ENCODE peak calls at places on chromosomes 1 and 21, in eight cellular contexts. V is NCI-H524; E is transverse colon; P is activated CD4-positive, alpha-beta T cell treated with anti-CD3 and anti-CD28 coated beads for 48 hours; D is stimulated activated CD4-positive, alpha-beta T cell treated with anti-CD3 and anti-CD28 coated beads, Interleukin-2, amount 100 ng/mL, for 24 hours; W is colonic mucosa; M is germinal center; I is HuH-7.5. U is an unnamed sample.

GRCh38 chr21:28538987-28539622 is 453.6 kb downstream of the LTN1 start:
- DNase-seq in I (no peak), V (no peak), D (no peak), W (no peak), M (no peak), E (no peak), P (no peak), U (no peak)

GRCh38 chr21:46246345-46246744 is 17.8 kb upstream of the LSS start:
- DNase-seq in D (no peak), M (no peak), I (no peak), E (no peak), P (no peak), V (no peak), W (no peak), U (no peak)

GRCh38 chr21:46401186-46401910 is 57.3 kb upstream of the DIP2A start:
- DNase-seq in V (no peak), E (no peak), M (no peak), W (no peak), D (no peak), P (no peak), I (no peak), U (no peak)

GRCh38 chr1:181044449-181044966 is 10.7 kb downstream of the MR1 start:
- DNase-seq in M (no peak), V (no peak), I (peak), D (peak), E (peak), P (peak), W (peak), U (peak)

GRCh38 chr1:25006770-25007169 is 76.7 kb upstream of the RUNX3 start:
- DNase-seq in W (no peak), D (no peak), M (no peak), V (no peak), E (no peak), I (no peak), P (no peak), U (peak)

GRCh38 chr1:197738927-197739326 is 36.4 kb downstream of the DENND1B start:
- DNase-seq in I (no peak), E (no peak), P (no peak), M (no peak), W (no peak), V (no peak), D (no peak), U (no peak)

GRCh38 chr1:10522324-10522860 is 47.6 kb downstream of the PEX14 start:
- DNase-seq in D (no peak), I (no peak), W (no peak), E (no peak), V (peak), P (no peak), M (no peak), U (no peak)

GRCh38 chr1:178238722-178239510 is 145.0 kb downstream of the RASAL2 start:
- DNase-seq in W (no peak), I (no peak), V (no peak), M (no peak), P (no peak), E (no peak), D (no peak), U (no peak)

GRCh38 chr1:223363856-223364684 is at the start of gene SUSD4:
- DNase-seq in P (peak), W (peak), D (peak), V (peak), I (peak), E (peak), M (peak), U (peak)

GRCh38 chr1:225911207-225912130 is 12.6 kb downstream of the PYCR2 start:
- DNase-seq in D (peak), P (peak), V (no peak), I (peak), W (peak), M (peak), E (peak), U (peak)

GRCh38 chr1:186208405-186209129 is 166.5 kb downstream of the TPR start:
- DNase-seq in I (no peak), E (no peak), P (no peak), D (no peak), W (no peak), M (no peak), V (no peak), U (no peak)

GRCh38 chr1:116682641-116683221 is 15.2 kb upstream of the IGSF3 start:
- DNase-seq in P (no peak), D (no peak), W (no peak), I (no peak), E (no peak), M (no peak), V (no peak), U (no peak)

GRCh38 chr21:29762570-29763082 is 177.2 kb downstream of the GRIK1 start:
- DNase-seq in D (no peak), P (no peak), I (no peak), V (no peak), M (no peak), E (no peak), W (no peak), U (no peak)

GRCh38 chr21:19510653-19511052 is 1107.1 kb upstream of the TMPRSS15 start:
- DNase-seq in V (no peak), W (no peak), P (no peak), D (no peak), M (no peak), I (no peak), E (no peak), U (no peak)

GRCh38 chr1:228378453-228379164 is 28.0 kb downstream of the TRIM11 start:
- DNase-seq in I (peak), E (peak), W (peak), V (peak), P (peak), D (peak), M (no peak), U (peak)

GRCh38 chr1:116380499-116381316 is 7.7 kb downstream of the ATP1A1 start:
- DNase-seq in I (no peak), W (no peak), V (no peak), D (no peak), M (peak), E (no peak), P (no peak), U (no peak)

GRCh38 chr1:220800262-220800661 is 13.5 kb downstream of the MTARC1 start:
- DNase-seq in W (no peak), E (no peak), I (no peak), D (no peak), M (no peak), P (no peak), V (no peak), U (no peak)